ENCODE peak calls at places on chromosomes 1 and 21, in four cellular contexts. M is frontal cortex; A is activated naive CD4-positive, alpha-beta T cell; C is mesenchymal stem cell. E is an unnamed sample.

GRCh38 chr1:235448616-235449015 is 55.6 kb downstream of the B3GALNT2 start:
- DNase-seq in C (no peak), A (no peak), M (no peak), E (no peak)

GRCh38 chr1:65924471-65924870 is 131.8 kb downstream of the PDE4B start:
- DNase-seq in M (no peak), A (no peak), C (peak), E (no peak)

GRCh38 chr1:71621785-71622184 is 541.0 kb upstream of the ZRANB2 start:
- DNase-seq in M (no peak), C (no peak), A (no peak), E (no peak)

GRCh38 chr1:109116286-109116685 is 2.4 kb downstream of the ELAPOR1 start:
- DNase-seq in C (no peak), A (no peak), M (no peak), E (peak)

GRCh38 chr1:52164604-52165003 is 22.7 kb downstream of the ZFYVE9 start:
- DNase-seq in M (no peak), C (peak), A (no peak), E (no peak)

GRCh38 chr1:178768423-178768822 is 43.4 kb downstream of the RALGPS2 start:
- DNase-seq in C (peak), M (no peak), A (no peak), E (no peak)

GRCh38 chr1:17984510-17985085 is 123.0 kb upstream of the IGSF21 start:
- DNase-seq in A (no peak), C (no peak), M (no peak), E (peak)

GRCh38 chr1:233355841-233356704 is 28.5 kb downstream of the MAP3K21 start:
- DNase-seq in M (no peak), C (no peak), A (no peak), E (no peak)

GRCh38 chr1:181122227-181122626 is 33.7 kb downstream of the IER5 start:
- DNase-seq in M (no peak), C (no peak), A (no peak), E (no peak)

GRCh38 chr1:67722292-67722944 is 37.4 kb downstream of the GADD45A start:
- DNase-seq in A (no peak), C (no peak), M (no peak), E (no peak)

GRCh38 chr1:243924588-243925349 is 74.7 kb upstream of the AKT3 start:
- DNase-seq in A (no peak), C (peak), M (no peak), E (no peak)

GRCh38 chr1:220227393-220227792 is 44.9 kb downstream of the RAB3GAP2 start:
- DNase-seq in C (no peak), M (no peak), A (no peak), E (no peak)

GRCh38 chr21:42009018-42009830 is 936 bp downstream of the ZBTB21 start:
- DNase-seq in C (peak), A (peak), M (no peak), E (peak)

GRCh38 chr1:231933711-231934626 is 307.4 kb downstream of the DISC1 start:
- DNase-seq in A (no peak), M (no peak), C (no peak), E (no peak)

GRCh38 chr1:52192436-52192835 is 50.5 kb downstream of the ZFYVE9 start:
- DNase-seq in C (no peak), M (no peak), A (no peak), E (no peak)

GRCh38 chr1:17861685-17862084 is 106.6 kb downstream of the ACTL8 start:
- DNase-seq in C (no peak), A (no peak), M (no peak), E (no peak)

GRCh38 chr1:59752556-59753412 is 62.0 kb upstream of the HOOK1 start:
- DNase-seq in M (peak), A (no peak), C (no peak), E (no peak)

GRCh38 chr1:177732178-177732577 is 237.7 kb downstream of the SEC16B start:
- DNase-seq in A (no peak), M (no peak), C (no peak), E (no peak)